ENCODE peak calls at places on chromosome 15, in five cellular contexts. T is iris pigment epithelial cell; A is stimulated activated CD8-positive, alpha-beta memory T cell treated with anti-CD3 and anti-CD28 coated beads, Interleukin-15, amount 100 ng/mL, for 48 hours; Y is EL; I is activated CD8-positive, alpha-beta memory T cell treated with anti-CD3 and anti-CD28 coated beads for 1 hour. G is an unnamed sample.

GRCh38 chr15:75809986-75810750 is 33.1 kb upstream of the UBE2Q2 start:
- DNase-seq in T (peak), A (no peak), Y (peak), I (no peak), G (peak)

GRCh38 chr15:66595937-66596545 is 30.2 kb upstream of the LCTL start:
- DNase-seq in T (no peak), A (no peak), Y (peak), I (no peak), G (no peak)

GRCh38 chr15:80202641-80203360 is 49.2 kb downstream of the CTXND1 start:
- DNase-seq in T (no peak), A (no peak), Y (no peak), I (no peak), G (no peak)

GRCh38 chr15:39542385-39543065 is 38.4 kb upstream of the THBS1 start:
- DNase-seq in T (no peak), A (no peak), Y (no peak), I (no peak), G (no peak)

GRCh38 chr15:100111103-100112060 is 230.4 kb downstream of the ADAMTS17 start:
- DNase-seq in T (peak), A (peak), Y (peak), I (no peak), G (peak)

GRCh38 chr15:62591842-62592838 is 427.1 kb upstream of the C2CD4B start:
- DNase-seq in T (peak), A (no peak), Y (peak), I (no peak), G (no peak)

GRCh38 chr15:92633418-92633817 is 22.2 kb downstream of the FAM174B start:
- DNase-seq in T (no peak), A (no peak), Y (no peak), I (no peak), G (no peak)

GRCh38 chr15:94070341-94071275 is 160.8 kb upstream of the MCTP2 start:
- DNase-seq in T (no peak), A (no peak), Y (peak), I (no peak), G (no peak)

GRCh38 chr15:68218331-68218730 is 11.2 kb downstream of the CLN6 start:
- DNase-seq in T (no peak), A (no peak), Y (no peak), I (no peak), G (no peak)